ENCODE peak calls at places on chromosomes 5 and 9, in nine cellular contexts. P is stomach, D is aorta, F is A549, N is astrocyte of the cerebellum, K is suprapubic skin, O is colonic mucosa, R is astrocyte, J is neuronal stem cell. B is an unnamed sample.

GRCh38 chr9:4366649-4367330 is 66.9 kb upstream of the GLIS3 start:
- DNase-seq in O (peak; percentile 26), R (peak; percentile 40), F (peak; percentile 53), K (no peak), J (peak; percentile 26), N (peak; percentile 49), P (peak; percentile 37), D (no peak), B (peak; percentile 9)

GRCh38 chr5:78429332-78429849 is 69.0 kb downstream of the SCAMP1 start:
- DNase-seq in O (no peak), K (no peak), N (no peak), P (no peak), F (no peak), D (no peak), J (no peak), R (peak; percentile 1), B (no peak)

GRCh38 chr5:69075522-69076169 is 18.2 kb upstream of the SLC30A5 start:
- DNase-seq in O (peak; percentile 36), J (no peak), R (no peak), F (no peak), K (no peak), D (no peak), N (no peak), P (no peak), B (no peak)

GRCh38 chr5:132437604-132438275 is 52.8 kb downstream of the IRF1 start:
- DNase-seq in R (peak; percentile 80), O (peak; percentile 78), D (no peak), N (no peak), F (no peak), J (no peak), K (no peak), P (peak; percentile 63), B (peak; percentile 85)

GRCh38 chr9:137368431-137369110 is 54.4 kb downstream of the EXD3 start:
- DNase-seq in D (peak; percentile 80), R (no peak), K (no peak), F (no peak), J (no peak), P (no peak), O (no peak), N (no peak), B (no peak)

GRCh38 chr5:71483355-71483754 is 27.9 kb downstream of the BDP1 start:
- DNase-seq in K (no peak), D (no peak), N (peak; percentile 60), J (no peak), P (no peak), O (no peak), R (peak; percentile 89), F (peak; percentile 63), B (peak; percentile 61)

GRCh38 chr5:88539642-88540476 is 271.2 kb upstream of the TMEM161B start:
- DNase-seq in N (no peak), K (no peak), F (no peak), O (no peak), P (no peak), D (no peak), J (no peak), R (peak; percentile 3), B (no peak)

GRCh38 chr5:79035237-79035636 is 34.2 kb downstream of the DMGDH start:
- DNase-seq in K (no peak), J (no peak), D (no peak), O (no peak), N (no peak), P (no peak), R (no peak), F (no peak), B (no peak)

GRCh38 chr5:157855404-157855994 is 3.4 kb downstream of the CLINT1 start:
- DNase-seq in P (peak; percentile 60), N (peak; percentile 45), F (peak; percentile 68), K (no peak), R (peak; percentile 35), O (peak; percentile 72), J (peak; percentile 54), D (no peak), B (no peak)

GRCh38 chr5:135150767-135151166 is 116.7 kb upstream of the PITX1 start:
- DNase-seq in N (no peak), O (no peak), D (peak; percentile 30), F (no peak), K (peak; percentile 65), R (no peak), J (no peak), P (no peak), B (no peak)

DNA sequence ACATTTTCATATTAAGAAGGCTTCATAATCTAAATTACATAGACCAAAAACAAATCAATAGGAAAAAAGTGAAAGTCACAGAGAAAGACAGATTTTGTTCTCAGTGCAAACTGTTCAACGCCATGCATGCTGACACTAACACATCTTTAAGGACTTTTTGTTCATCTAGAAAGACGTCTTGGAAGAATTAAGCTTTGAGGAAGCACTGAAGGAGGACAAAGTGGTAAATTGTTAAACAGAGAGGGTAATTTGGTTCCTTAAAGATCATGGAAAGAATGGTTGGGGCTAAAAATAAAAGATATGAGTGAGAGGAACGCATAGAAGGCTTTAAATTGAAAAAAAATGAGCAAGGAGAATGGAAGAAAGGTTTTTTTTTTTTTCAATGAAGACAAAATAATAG is 9.1 kb downstream of the MEGF9 start:
- DNase-seq in P (no peak), F (no peak), K (no peak), R (no peak), J (no peak), N (no peak), D (no peak), O (no peak), B (no peak)
- H3K4me3 ChIP-seq in P (no peak overlapping the region), F (no peak overlapping the region), K (no peak overlapping the region), R (no peak overlapping the region), J (no peak overlapping the region), N (no peak overlapping the region), D (no peak overlapping the region), O (no peak overlapping the region), B (no peak overlapping the region)

GRCh38 chr9:13588151-13589043 is 308.9 kb upstream of the MPDZ start:
- DNase-seq in K (no peak), O (no peak), N (no peak), R (no peak), P (no peak), D (no peak), J (no peak), F (no peak), B (peak; percentile 27)

GRCh38 chr9:13587581-13587980 is 308.1 kb upstream of the MPDZ start:
- DNase-seq in F (no peak), D (no peak), O (no peak), K (no peak), J (no peak), R (no peak), N (no peak), P (no peak), B (no peak)

GRCh38 chr9:13589044-13589737 is 309.7 kb upstream of the MPDZ start:
- DNase-seq in J (no peak), P (no peak), K (no peak), N (no peak), R (no peak), F (no peak), O (no peak), D (no peak), B (no peak)

DNA sequence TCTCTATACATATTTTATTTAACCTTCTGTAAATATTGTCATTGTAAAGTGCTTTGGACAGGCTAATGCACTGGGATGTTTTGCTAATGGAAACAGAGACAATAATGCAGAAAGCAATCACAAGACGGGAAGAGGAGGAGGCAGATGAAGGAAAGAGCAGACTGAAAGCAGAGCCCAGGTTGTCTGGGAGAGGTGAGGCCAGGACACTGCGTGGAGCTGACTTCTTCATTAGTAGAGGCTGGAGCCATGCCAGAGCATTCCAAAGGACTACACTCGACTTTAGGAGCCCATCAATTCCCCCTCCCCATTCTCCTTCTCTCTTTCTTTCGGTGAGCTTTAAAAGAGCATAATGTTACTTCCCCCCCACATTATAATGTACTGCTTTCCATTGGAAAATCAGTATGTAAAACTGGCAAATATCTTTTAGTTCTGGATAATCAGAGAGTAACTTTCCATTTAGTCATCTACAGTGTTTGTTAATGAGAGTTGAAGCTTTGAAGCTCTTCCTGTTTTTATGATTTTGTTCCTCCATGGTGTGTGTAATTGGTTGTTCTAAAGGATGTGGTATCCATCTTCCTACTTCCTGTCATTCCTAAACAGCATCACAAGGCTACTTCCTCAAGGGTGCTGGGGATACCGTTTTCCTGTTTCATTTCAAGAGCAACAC is 307.4 kb upstream of the MPDZ start:
- DNase-seq in O (no peak), J (no peak), R (no peak), P (no peak), D (no peak), K (no peak), N (no peak), F (no peak), B (no peak)
- H3K4me3 ChIP-seq in O (no peak overlapping the region), J (peak overlapping the region; percentile 1), R (no peak overlapping the region), P (no peak overlapping the region), D (no peak overlapping the region), K (no peak overlapping the region), N (no peak overlapping the region), F (no peak overlapping the region), B (no peak overlapping the region)

DNA sequence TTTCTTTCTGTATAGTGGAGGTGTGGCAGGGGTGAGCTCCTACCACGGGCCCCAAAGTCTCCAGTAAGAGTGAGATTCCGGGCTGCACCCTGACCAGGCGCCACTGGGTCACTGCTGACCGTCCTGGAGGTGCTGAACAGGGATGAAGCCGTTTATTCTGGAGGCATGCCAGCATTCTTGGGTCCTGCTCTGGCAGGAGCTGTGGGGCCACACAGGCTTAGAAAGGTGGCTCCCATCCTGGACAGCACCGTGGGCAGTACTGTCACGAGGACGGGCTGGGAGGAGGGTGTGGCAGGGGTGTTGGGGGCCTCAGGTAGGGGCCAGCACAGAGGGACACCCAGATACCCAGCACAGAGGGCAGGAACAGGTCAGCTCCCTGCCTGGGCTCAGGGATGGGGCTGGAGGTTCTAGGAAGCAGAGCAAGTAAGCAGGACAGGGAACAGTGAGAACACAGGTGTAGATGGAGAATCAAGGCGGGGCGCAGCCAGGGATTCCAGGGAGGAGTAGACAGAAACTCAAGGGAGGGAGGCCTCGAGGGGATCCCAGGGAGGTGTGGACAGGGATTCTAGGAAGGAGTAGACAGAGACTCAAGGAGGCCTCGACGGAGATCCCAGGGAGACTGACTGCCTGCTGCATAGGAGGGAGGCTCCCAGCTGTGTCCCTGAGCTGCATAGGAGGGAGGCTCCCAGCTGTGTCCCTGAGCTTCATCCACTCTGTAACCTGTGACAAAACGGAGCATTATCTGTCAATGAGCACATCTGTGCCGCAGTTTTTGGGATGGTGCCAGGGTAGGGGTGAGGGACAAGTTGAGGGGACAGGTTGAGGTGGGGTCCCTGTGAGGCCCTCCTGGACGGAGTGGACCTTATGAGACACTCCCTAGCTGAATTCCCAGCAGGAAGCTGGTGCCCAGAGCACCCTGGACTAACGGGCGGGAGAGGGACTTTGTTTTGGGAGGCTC is 1.1 kb upstream of the PLEKHG4B start:
- DNase-seq in N (no peak), R (peak; percentile 16), O (no peak), P (peak; percentile 58), F (no peak), D (peak; percentile 55), J (no peak), K (peak; percentile 78), B (no peak)
- H3K4me3 ChIP-seq in N (no peak overlapping the region), R (no peak overlapping the region), O (no peak overlapping the region), P (no peak overlapping the region), F (no peak overlapping the region), D (no peak overlapping the region), J (no peak overlapping the region), K (no peak overlapping the region), B (no peak overlapping the region)

DNA sequence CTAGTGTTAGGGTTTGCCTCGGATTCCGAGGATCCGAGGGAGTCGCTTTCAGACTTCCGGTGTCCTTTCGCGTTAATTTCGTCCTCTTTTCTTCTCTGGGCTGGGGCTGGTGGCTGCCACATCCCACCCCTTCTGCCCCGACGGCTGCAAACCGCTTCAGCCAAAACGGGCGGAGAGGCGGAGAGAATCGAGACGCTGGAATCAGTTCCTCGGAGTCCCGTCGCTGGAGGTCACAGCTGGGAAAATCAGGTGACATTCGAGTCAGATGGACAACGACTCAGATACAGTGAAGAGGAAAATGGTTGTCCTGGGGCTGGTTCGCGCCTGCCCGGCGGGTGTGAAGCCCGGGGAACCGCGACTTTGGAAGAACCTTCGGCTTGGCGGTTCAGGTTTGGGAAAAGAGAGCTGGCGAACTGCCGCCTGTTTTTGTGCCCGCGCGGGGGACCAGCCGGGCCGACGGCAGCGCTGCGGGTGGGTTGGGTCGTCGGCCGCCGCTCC is 8.9 kb upstream of the NKX2-5 start:
- DNase-seq in R (no peak), J (no peak), K (peak; percentile 74), D (no peak), O (no peak), F (peak; percentile 69), P (no peak), N (no peak), B (no peak)
- H3K4me3 ChIP-seq in R (no peak overlapping the region), J (no peak overlapping the region), K (peak overlapping the region; percentile 29), D (no peak overlapping the region), O (no peak overlapping the region), F (peak overlapping the region; percentile 45), P (peak overlapping the region; percentile 34), N (no peak overlapping the region), B (no peak overlapping the region)

B was measured in skeletal muscle cell.